ENCODE peak calls at places on chromosomes 16 and 17, in four cellular contexts. One of them, this sample, is unnamed.
A peak's percentile ranks its signal among the peaks of the same experiment; 100 is the strongest.

GRCh38 chr16:57846078-57846697 is 43.9 kb upstream of the KIFC3 start:
- DNase-seq in mesendoderm: peak; percentile 95
- DNase-seq in IMR-90: no peak
- DNase-seq in H9: peak; percentile 90
- DNase-seq in this sample: peak; percentile 91

GRCh38 chr17:20142268-20142667 is 133.1 kb downstream of the SPECC1 start:
- DNase-seq in IMR-90: no peak
- DNase-seq in mesendoderm: no peak
- DNase-seq in H9: no peak
- DNase-seq in this sample: peak; percentile 33

GRCh38 chr16:23280483-23280967 is 21.6 kb upstream of the SCNN1B start:
- DNase-seq in IMR-90: no peak
- DNase-seq in mesendoderm: no peak
- DNase-seq in H9: no peak
- DNase-seq in this sample: no peak

GRCh38 chr17:59330314-59330942 is 1.0 kb upstream of the YPEL2 start:
- DNase-seq in H9: peak; percentile 69
- DNase-seq in mesendoderm: peak; percentile 72
- DNase-seq in IMR-90: no peak
- DNase-seq in this sample: peak; percentile 78

GRCh38 chr16:66152841-66153525 is 213.5 kb upstream of the CDH5 start:
- DNase-seq in IMR-90: peak; percentile 89
- DNase-seq in H9: no peak
- DNase-seq in mesendoderm: no peak
- DNase-seq in this sample: no peak

GRCh38 chr17:45715787-45716186 is 68.3 kb upstream of the CRHR1 start:
- DNase-seq in H9: peak; percentile 30
- DNase-seq in mesendoderm: no peak
- DNase-seq in IMR-90: no peak
- DNase-seq in this sample: no peak

GRCh38 chr17:78940708-78941107 is 15.5 kb upstream of the TIMP2 start:
- DNase-seq in IMR-90: peak; percentile 54
- DNase-seq in H9: peak; percentile 92
- DNase-seq in mesendoderm: peak; percentile 88
- DNase-seq in this sample: peak; percentile 86

GRCh38 chr17:78450696-78451344 is 72.4 kb downstream of the PGS1 start:
- DNase-seq in mesendoderm: no peak
- DNase-seq in IMR-90: no peak
- DNase-seq in H9: no peak
- DNase-seq in this sample: no peak

GRCh38 chr16:3492356-3492755 is 2.9 kb downstream of the C16orf90 start:
- DNase-seq in mesendoderm: no peak
- DNase-seq in IMR-90: no peak
- DNase-seq in H9: no peak
- DNase-seq in this sample: no peak

GRCh38 chr17:27352481-27353460 is 58.9 kb downstream of the WSB1 start:
- DNase-seq in IMR-90: peak; percentile 24
- DNase-seq in mesendoderm: peak; percentile 40
- DNase-seq in H9: no peak
- DNase-seq in this sample: peak; percentile 27

GRCh38 chr17:43312011-43312410 is 78.2 kb upstream of the RNU2-1 start:
- DNase-seq in mesendoderm: no peak
- DNase-seq in H9: no peak
- DNase-seq in IMR-90: no peak
- DNase-seq in this sample: no peak

GRCh38 chr17:37698132-37698615 is 46.7 kb downstream of the HNF1B start:
- DNase-seq in mesendoderm: no peak
- DNase-seq in H9: no peak
- DNase-seq in IMR-90: peak; percentile 79
- DNase-seq in this sample: no peak

GRCh38 chr16:48720266-48720665 is 110.3 kb upstream of the N4BP1 start:
- DNase-seq in H9: peak; percentile 60
- DNase-seq in IMR-90: peak; percentile 22
- DNase-seq in mesendoderm: peak; percentile 71
- DNase-seq in this sample: peak; percentile 37

GRCh38 chr17:83171661-83172060 is 92.3 kb downstream of the METRNL start:
- DNase-seq in H9: peak; percentile 78
- DNase-seq in mesendoderm: no peak
- DNase-seq in IMR-90: no peak
- DNase-seq in this sample: no peak

GRCh38 chr16:51556694-51557327 is 405.7 kb upstream of the SALL1 start:
- DNase-seq in IMR-90: peak; percentile 96
- DNase-seq in H9: no peak
- DNase-seq in mesendoderm: no peak
- DNase-seq in this sample: no peak

GRCh38 chr17:76351526-76352071 is 2.1 kb downstream of the PRPSAP1 start:
- DNase-seq in IMR-90: no peak
- DNase-seq in mesendoderm: no peak
- DNase-seq in H9: no peak
- DNase-seq in this sample: peak; percentile 48

GRCh38 chr16:88924834-88925539 is 52.0 kb downstream of the CBFA2T3 start:
- DNase-seq in mesendoderm: peak; percentile 89
- DNase-seq in H9: peak; percentile 79
- DNase-seq in IMR-90: peak; percentile 73
- DNase-seq in this sample: peak; percentile 39

GRCh38 chr17:30476726-30477082 is 504 bp upstream of the GOSR1 start:
- DNase-seq in mesendoderm: no peak
- DNase-seq in H9: no peak
- DNase-seq in IMR-90: peak; percentile 7
- DNase-seq in this sample: peak; percentile 11

GRCh38 chr17:70268383-70268782 is 99.1 kb downstream of the KCNJ2 start:
- DNase-seq in H9: no peak
- DNase-seq in mesendoderm: no peak
- DNase-seq in IMR-90: no peak
- DNase-seq in this sample: no peak

GRCh38 chr16:30658731-30659506 is 688 bp downstream of the FBRS start:
- DNase-seq in IMR-90: peak; percentile 97
- DNase-seq in mesendoderm: peak; percentile 98
- DNase-seq in H9: no peak
- DNase-seq in this sample: peak; percentile 98

GRCh38 chr16:78706637-78707036 is 607.2 kb downstream of the WWOX start:
- DNase-seq in H9: no peak
- DNase-seq in mesendoderm: peak; percentile 21
- DNase-seq in IMR-90: no peak
- DNase-seq in this sample: no peak

GRCh38 chr16:67928561-67929364 is 2.9 kb downstream of the CTRL start:
- DNase-seq in mesendoderm: peak; percentile 72
- DNase-seq in IMR-90: peak; percentile 43
- DNase-seq in H9: peak; percentile 83
- DNase-seq in this sample: peak; percentile 63

GRCh38 chr16:89892635-89893034 is 19.2 kb downstream of the TCF25 start:
- DNase-seq in H9: no peak
- DNase-seq in mesendoderm: no peak
- DNase-seq in IMR-90: no peak
- DNase-seq in this sample: no peak

GRCh38 chr17:77285594-77286390 is 145.0 kb downstream of the SEC14L1 start:
- DNase-seq in IMR-90: peak; percentile 89
- DNase-seq in mesendoderm: no peak
- DNase-seq in H9: no peak
- DNase-seq in this sample: peak; percentile 83

GRCh38 chr16:64751906-64752305 is 370.0 kb downstream of the CDH11 start:
- DNase-seq in H9: no peak
- DNase-seq in IMR-90: peak; percentile 90
- DNase-seq in mesendoderm: peak; percentile 11
- DNase-seq in this sample: no peak

GRCh38 chr17:68196394-68197090 is 51.3 kb upstream of the AMZ2 start:
- DNase-seq in mesendoderm: peak; percentile 14
- DNase-seq in IMR-90: no peak
- DNase-seq in H9: peak; percentile 45
- DNase-seq in this sample: no peak

GRCh38 chr17:48259710-48260291 is 152.2 kb downstream of the SNX11 start:
- DNase-seq in H9: no peak
- DNase-seq in mesendoderm: peak; percentile 87
- DNase-seq in IMR-90: peak; percentile 45
- DNase-seq in this sample: no peak

GRCh38 chr16:88826070-88826840 is 14.5 kb upstream of the APRT start:
- DNase-seq in H9: no peak
- DNase-seq in IMR-90: no peak
- DNase-seq in mesendoderm: no peak
- DNase-seq in this sample: no peak

GRCh38 chr16:61530697-61531096 is 505.5 kb downstream of the CDH8 start:
- DNase-seq in mesendoderm: no peak
- DNase-seq in IMR-90: no peak
- DNase-seq in H9: no peak
- DNase-seq in this sample: no peak

GRCh38 chr16:69116911-69117310 is 11.5 kb downstream of the HAS3 start:
- DNase-seq in H9: no peak
- DNase-seq in mesendoderm: no peak
- DNase-seq in IMR-90: no peak
- DNase-seq in this sample: peak; percentile 97

GRCh38 chr16:29021471-29021870 is 36.6 kb downstream of the LAT start:
- DNase-seq in IMR-90: no peak
- DNase-seq in H9: no peak
- DNase-seq in mesendoderm: no peak
- DNase-seq in this sample: no peak

GRCh38 chr16:87635541-87636049 is 33.3 kb downstream of the JPH3 start:
- DNase-seq in mesendoderm: peak; percentile 46
- DNase-seq in IMR-90: peak; percentile 19
- DNase-seq in H9: peak; percentile 66
- DNase-seq in this sample: no peak

GRCh38 chr16:74726736-74727135 is 26.1 kb upstream of the MLKL start:
- DNase-seq in H9: peak; percentile 72
- DNase-seq in mesendoderm: peak; percentile 81
- DNase-seq in IMR-90: no peak
- DNase-seq in this sample: peak; percentile 12

GRCh38 chr17:58411408-58411894 is 5.9 kb downstream of the RNF43 start:
- DNase-seq in IMR-90: no peak
- DNase-seq in H9: no peak
- DNase-seq in mesendoderm: no peak
- DNase-seq in this sample: peak; percentile 88

GRCh38 chr17:77371888-77372443 is 231.2 kb downstream of the SEC14L1 start:
- DNase-seq in mesendoderm: peak; percentile 58
- DNase-seq in IMR-90: no peak
- DNase-seq in H9: no peak
- DNase-seq in this sample: no peak

DNA sequence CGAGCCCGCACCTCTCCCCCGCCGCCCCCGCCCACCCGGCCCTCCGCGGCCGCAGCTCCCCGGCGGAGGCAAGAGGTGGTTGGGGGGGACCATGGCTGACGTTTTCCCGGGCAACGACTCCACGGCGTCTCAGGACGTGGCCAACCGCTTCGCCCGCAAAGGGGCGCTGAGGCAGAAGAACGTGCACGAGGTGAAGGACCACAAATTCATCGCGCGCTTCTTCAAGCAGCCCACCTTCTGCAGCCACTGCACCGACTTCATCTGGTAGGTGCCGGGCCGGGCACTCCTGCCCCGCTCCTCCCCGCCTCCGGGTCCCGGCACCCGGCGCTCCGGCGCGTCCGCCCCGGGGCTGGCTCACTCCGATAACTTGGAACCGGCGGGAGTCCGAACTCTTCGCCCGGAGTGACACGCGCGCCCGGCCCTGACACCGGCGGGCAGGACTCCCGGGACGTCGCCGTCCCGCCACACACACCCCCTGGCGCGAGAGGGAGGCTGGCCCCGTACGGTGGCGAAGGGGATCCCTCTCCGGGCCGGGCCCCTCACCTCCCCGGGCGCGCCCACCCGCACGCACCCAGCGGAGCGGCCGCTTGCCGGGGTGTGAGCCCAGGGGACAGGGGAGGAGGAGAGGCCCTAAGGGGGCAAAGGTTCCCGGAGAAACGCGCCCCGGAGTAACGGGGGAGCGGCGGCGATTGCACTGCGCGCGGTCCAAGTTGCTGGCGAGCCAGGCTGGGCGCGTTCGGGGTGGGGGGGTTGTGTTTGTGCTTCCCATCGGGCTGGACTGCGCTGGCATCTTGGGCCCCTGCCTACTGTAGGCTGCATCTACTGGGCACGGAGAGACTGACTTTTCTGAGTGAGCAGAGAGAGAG is 581 bp downstream of the PRKCA start:
- DNase-seq in IMR-90: peak; percentile 42
- DNase-seq in mesendoderm: peak; percentile 42
- DNase-seq in H9: peak; percentile 74
- DNase-seq in this sample: peak; percentile 18
- H3K4ac ChIP-seq in IMR-90: peak overlapping the region; percentile 84
- H3K4ac ChIP-seq in mesendoderm: no peak overlapping the region
- H3K4ac ChIP-seq in H9: no peak overlapping the region
- H3K4ac ChIP-seq in this sample: no peak overlapping the region

DNA sequence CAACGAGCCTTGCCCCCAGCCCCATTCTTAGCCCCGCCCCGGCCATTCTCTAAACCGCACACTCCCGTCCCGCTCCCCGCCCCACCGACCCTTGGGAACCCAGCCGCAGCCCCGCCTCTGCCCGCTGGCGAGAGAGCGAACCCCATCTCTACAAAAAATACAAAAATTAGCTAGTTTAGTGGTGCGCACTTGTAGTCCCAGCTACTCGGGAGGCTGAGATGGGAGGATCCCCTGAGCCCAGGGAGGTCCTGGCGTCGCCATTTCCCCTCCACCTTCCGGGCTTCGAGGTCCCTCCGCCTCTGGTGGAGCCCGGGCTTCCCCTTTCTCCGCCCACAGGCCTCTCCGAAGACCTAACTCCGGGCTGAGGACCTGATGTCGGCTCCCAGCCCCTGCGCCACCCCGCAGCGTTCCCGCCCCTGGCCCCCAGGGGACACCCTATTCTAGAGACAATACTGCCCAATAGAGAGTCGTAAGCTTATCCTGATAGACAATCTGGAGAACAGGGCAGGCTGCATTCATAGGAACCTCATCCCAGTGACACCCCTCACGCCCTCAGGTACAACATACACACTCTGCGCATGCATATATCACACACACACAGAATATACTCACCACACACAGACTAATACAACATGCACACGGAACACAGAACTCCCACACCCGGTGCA is 483 bp upstream of the PROCA1 start:
- DNase-seq in mesendoderm: peak; percentile 81
- DNase-seq in H9: peak; percentile 87
- DNase-seq in IMR-90: no peak
- DNase-seq in this sample: peak; percentile 18
- H4K8ac ChIP-seq in mesendoderm: no peak overlapping the region
- H4K8ac ChIP-seq in H9: no peak overlapping the region
- H4K8ac ChIP-seq in IMR-90: peak overlapping the region; percentile 22
- H4K8ac ChIP-seq in this sample: peak overlapping the region; percentile 98

DNA sequence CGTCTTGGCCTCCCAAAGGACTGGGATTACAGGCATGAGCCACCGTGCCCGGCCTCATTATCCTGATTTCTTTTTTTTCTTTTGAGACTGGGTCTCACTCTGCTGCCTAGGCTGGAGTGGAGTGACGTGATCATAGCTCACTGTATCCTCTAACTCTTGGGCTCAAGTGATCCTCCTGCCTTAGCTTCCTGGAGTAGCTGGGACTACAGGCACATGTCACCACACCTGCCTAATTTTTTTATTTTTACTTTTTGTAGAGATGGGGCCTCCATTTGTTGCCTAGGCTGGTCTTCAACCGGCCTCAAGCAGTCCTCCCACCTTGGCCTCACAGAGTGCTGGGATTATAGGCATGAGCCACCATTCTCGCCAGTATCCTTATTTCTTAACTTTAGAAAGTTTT is 3.5 kb downstream of the TENT4B start:
- DNase-seq in mesendoderm: no peak
- DNase-seq in IMR-90: no peak
- DNase-seq in H9: no peak
- DNase-seq in this sample: no peak
- H3K18ac ChIP-seq in mesendoderm: no peak overlapping the region
- H3K18ac ChIP-seq in IMR-90: no peak overlapping the region
- H3K18ac ChIP-seq in H9: no peak overlapping the region
- H3K18ac ChIP-seq in this sample: no peak overlapping the region

GRCh38 chr17:17792143-17792550 is 44.6 kb downstream of the SREBF1 start:
- DNase-seq in IMR-90: no peak
- DNase-seq in H9: no peak
- DNase-seq in mesendoderm: no peak
- DNase-seq in this sample: no peak
- H3K4ac ChIP-seq in IMR-90: no peak overlapping the region
- H3K4ac ChIP-seq in H9: no peak overlapping the region
- H3K4ac ChIP-seq in mesendoderm: no peak overlapping the region
- H3K4ac ChIP-seq in this sample: no peak overlapping the region